ENCODE peak calls at places on chromosomes 5 and 9, in six cellular contexts. D is nephron progenitor cell, I is tibial artery, B is omental fat pad, L is left ventricle myocardium inferior, H is heart right ventricle. R is an unnamed sample.

GRCh38 chr9:972512-973294 is 3.8 kb upstream of the DMRT3 start:
- DNase-seq in I (no peak), H (no peak), D (peak; percentile 38), L (no peak), B (no peak), R (no peak)

GRCh38 chr5:960551-960950 is 48.1 kb upstream of the NKD2 start:
- DNase-seq in B (no peak), I (no peak), H (no peak), L (no peak), D (no peak), R (no peak)

GRCh38 chr5:69416699-69417098 is 1.8 kb downstream of the MARVELD2 start:
- DNase-seq in H (no peak), B (no peak), I (no peak), L (no peak), D (no peak), R (no peak)

GRCh38 chr5:150142800-150143724 is 12.6 kb downstream of the PDGFRB start:
- DNase-seq in B (no peak), H (peak; percentile 81), D (no peak), I (peak; percentile 96), L (peak; percentile 84), R (peak; percentile 71)

GRCh38 chr5:72280655-72281069 is 39.4 kb downstream of the MRPS27 start:
- DNase-seq in L (no peak), H (no peak), B (no peak), D (no peak), I (no peak), R (no peak)

GRCh38 chr5:6704361-6704851 is 8.8 kb upstream of the TENT4A start:
- DNase-seq in I (peak; percentile 81), D (no peak), L (peak; percentile 76), H (peak; percentile 70), B (no peak), R (peak; percentile 94)

GRCh38 chr9:134341306-134341705 is 15.1 kb downstream of the RXRA start:
- DNase-seq in B (no peak), I (peak; percentile 78), D (no peak), L (peak; percentile 73), H (peak; percentile 73), R (peak; percentile 75)

GRCh38 chr9:91589101-91589553 is 165.5 kb upstream of the NFIL3 start:
- DNase-seq in L (peak; percentile 35), I (no peak), B (peak; percentile 55), D (no peak), H (no peak), R (no peak)

GRCh38 chr9:92138157-92138959 is 23.1 kb upstream of the SPTLC1 start:
- DNase-seq in B (peak; percentile 57), L (peak; percentile 72), I (no peak), D (peak; percentile 96), H (peak; percentile 80), R (no peak)

GRCh38 chr5:180344393-180344999 is 8.6 kb downstream of the GFPT2 start:
- DNase-seq in L (no peak), B (no peak), I (no peak), D (no peak), H (no peak), R (no peak)
- TF ChIP-seq CTCF in L (no peak), B (no peak), I (no peak), D (no peak), H (no peak), R (no peak)

GRCh38 chr5:158895573-158895972 is 204.1 kb downstream of the EBF1 start:
- DNase-seq in H (no peak), B (no peak), L (no peak), I (no peak), D (no peak), R (no peak)
- TF ChIP-seq CTCF in H (no peak), B (no peak), L (peak; percentile 30), I (peak; percentile 50), D (no peak), R (peak; percentile 20)

DNA sequence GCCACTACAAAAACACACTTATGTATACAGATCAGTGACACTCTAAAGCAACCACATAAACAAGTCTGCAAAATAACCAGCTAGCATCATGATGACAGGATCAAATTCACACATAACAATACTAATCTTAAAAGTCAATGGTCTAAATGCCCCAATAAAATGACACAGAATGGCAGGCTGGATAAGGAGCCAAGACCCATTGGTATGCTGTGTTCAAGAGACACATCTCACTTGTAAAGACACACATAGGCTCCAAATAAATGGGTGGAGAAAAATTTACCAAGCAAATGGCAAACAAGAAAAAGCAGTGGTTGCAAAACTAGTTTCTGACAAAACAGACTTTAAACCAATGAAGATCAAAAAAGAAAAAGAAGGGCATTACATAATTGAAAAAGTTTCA is 26.0 kb downstream of the GAPT start:
- DNase-seq in I (no peak), H (no peak), B (no peak), D (no peak), L (no peak), R (no peak)
- TF ChIP-seq CTCF in I (no peak), H (no peak), B (no peak), D (no peak), L (no peak), R (no peak)

GRCh38 chr9:116285320-116285719 is 131.7 kb downstream of the PAPPA start:
- DNase-seq in H (no peak), D (no peak), I (no peak), L (no peak), B (no peak), R (no peak)
- TF ChIP-seq CTCF in H (no peak), D (peak; percentile 17), I (no peak), L (no peak), B (no peak), R (no peak)

DNA sequence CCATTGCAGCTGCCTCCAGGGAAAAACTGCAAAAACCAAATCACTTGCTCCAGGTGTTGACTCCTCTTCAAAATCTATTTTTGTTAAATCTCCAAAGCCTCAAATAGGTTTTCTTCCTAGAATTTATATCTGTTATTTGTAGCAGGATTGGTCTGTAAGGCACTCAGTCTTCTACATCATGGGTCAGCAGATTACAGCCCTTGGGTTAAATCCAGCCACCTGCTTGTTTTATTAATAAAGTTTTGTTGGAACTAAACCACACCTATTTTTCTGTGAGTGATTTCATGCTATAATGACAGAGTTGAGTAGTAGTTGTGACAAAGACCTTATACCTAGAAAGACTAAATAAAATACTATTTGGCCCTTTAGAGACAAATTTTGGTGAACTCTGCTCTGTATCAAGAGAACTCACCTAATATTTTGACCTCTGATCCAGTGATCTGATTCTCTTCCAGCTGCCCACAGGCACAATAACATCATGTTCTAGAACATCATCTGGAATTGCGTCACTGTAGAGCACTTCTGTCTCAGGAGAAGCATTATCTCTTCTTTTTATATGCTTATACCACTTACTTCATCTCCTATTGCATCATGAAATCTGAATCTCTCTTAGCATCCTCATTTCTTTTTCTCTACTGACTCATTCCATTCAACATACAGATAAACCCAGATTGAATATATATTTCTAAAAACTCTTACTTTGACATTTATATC is 130.1 kb downstream of the RPS23 start:
- DNase-seq in I (no peak), D (no peak), L (no peak), H (no peak), B (no peak), R (no peak)
- TF ChIP-seq CTCF in I (no peak), D (no peak), L (no peak), H (no peak), B (no peak), R (no peak)

GRCh38 chr5:179336126-179336870 is 9.0 kb downstream of the ADAMTS2 start:
- DNase-seq in L (no peak), I (no peak), D (no peak), B (no peak), H (no peak), R (no peak)
- TF ChIP-seq CTCF in L (no peak), I (no peak), D (no peak), B (no peak), H (no peak), R (no peak)

GRCh38 chr5:43658499-43658898 is 55.5 kb downstream of the NNT start:
- DNase-seq in H (no peak), D (no peak), I (no peak), B (no peak), L (no peak), R (no peak)

GRCh38 chr5:43659075-43659474 is 56.1 kb downstream of the NNT start:
- DNase-seq in L (no peak), I (no peak), B (no peak), H (no peak), D (no peak), R (no peak)

GRCh38 chr5:43663916-43664315 is 60.9 kb downstream of the NNT start:
- DNase-seq in L (no peak), D (no peak), H (no peak), B (no peak), I (no peak), R (no peak)

GRCh38 chr5:43664641-43665040 is 61.7 kb downstream of the NNT start:
- DNase-seq in H (no peak), L (no peak), I (no peak), B (no peak), D (no peak), R (no peak)

GRCh38 chr5:43661102-43661501 is 58.1 kb downstream of the NNT start:
- DNase-seq in H (no peak), L (no peak), B (no peak), D (peak; percentile 27), I (no peak), R (no peak)
- TF ChIP-seq CTCF in H (peak; percentile 19), L (peak; percentile 61), B (no peak), D (peak; percentile 42), I (peak; percentile 61), R (peak; percentile 16)

GRCh38 chr5:172902497-172903472 is 56.4 kb upstream of the RPL26L1 start:
- DNase-seq in L (peak; percentile 81), D (peak; percentile 62), H (peak; percentile 82), B (peak; percentile 77), I (peak; percentile 93), R (no peak)
- TF ChIP-seq CTCF in L (peak; percentile 62), D (peak; percentile 28), H (peak; percentile 25), B (no peak), I (peak; percentile 32), R (peak; percentile 58)

DNA sequence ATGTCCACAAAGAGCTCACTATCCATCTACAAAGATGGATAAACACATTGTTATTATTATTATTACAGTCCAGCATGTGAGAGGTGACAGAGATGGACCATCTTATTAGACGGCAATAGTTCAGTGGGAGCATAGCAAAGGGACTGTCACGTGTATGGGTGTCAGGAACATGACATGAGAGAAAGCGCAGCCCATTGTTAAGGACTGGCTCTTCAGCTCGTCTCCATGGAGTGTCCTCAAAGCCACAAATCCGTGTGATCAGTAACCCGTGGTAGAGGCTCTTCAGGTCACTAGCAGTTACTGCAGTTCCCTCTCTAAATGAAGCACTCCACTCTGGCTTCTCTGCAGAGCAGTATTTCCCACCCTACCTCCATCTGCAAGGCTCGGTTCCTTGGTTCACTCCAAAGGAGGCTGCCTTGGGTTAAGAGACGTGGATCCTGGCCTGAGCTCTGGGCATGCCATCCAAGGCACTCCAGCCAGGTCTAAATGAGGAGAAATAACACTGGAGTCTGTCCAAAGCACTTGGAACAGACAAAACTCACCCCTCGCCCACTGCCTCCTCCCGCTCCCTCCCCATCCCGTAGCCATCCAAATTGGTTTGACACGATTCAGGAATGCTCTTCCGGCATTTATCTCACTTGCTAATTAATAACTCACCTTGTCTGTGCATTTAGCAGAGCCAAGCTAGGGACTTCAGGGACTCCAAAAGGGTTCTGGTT is 122.3 kb upstream of the WWC1 start:
- DNase-seq in L (no peak), D (no peak), B (no peak), H (no peak), I (no peak), R (no peak)
- TF ChIP-seq CTCF in L (no peak), D (no peak), B (no peak), H (no peak), I (no peak), R (no peak)

R was measured in ascending aorta.